ENCODE peak calls at places on chromosome 18, in five cellular contexts. O, A, C, G and D are unnamed samples.

GRCh38 chr18:8006979-8007378 is 439.9 kb downstream of the PTPRM start:
- DNase-seq in O (no peak), A (no peak), C (no peak), G (no peak), D (no peak)

GRCh38 chr18:2009957-2010697 is 561.2 kb downstream of the METTL4 start:
- DNase-seq in O (no peak), A (no peak), C (no peak), G (no peak), D (no peak)

GRCh38 chr18:78900938-78901909 is 78.4 kb upstream of the SALL3 start:
- DNase-seq in O (no peak), A (no peak), C (no peak), G (no peak), D (no peak)

GRCh38 chr18:79542876-79543750 is 136.5 kb upstream of the CTDP1 start:
- DNase-seq in O (no peak), A (no peak), C (no peak), G (peak; percentile 70), D (no peak)

GRCh38 chr18:45801396-45802004 is 24.0 kb upstream of the SIGLEC15 start:
- DNase-seq in O (no peak), A (no peak), C (no peak), G (no peak), D (no peak)

GRCh38 chr18:79609841-79610281 is 69.7 kb upstream of the CTDP1 start:
- DNase-seq in O (no peak), A (no peak), C (no peak), G (peak; percentile 24), D (no peak)

GRCh38 chr18:70663141-70663540 is 374.3 kb downstream of the SOCS6 start:
- DNase-seq in O (no peak), A (no peak), C (no peak), G (no peak), D (no peak)

GRCh38 chr18:37846996-37847395 is 281.4 kb upstream of the CELF4 start:
- DNase-seq in O (no peak), A (no peak), C (no peak), G (no peak), D (no peak)

GRCh38 chr18:58942486-58942885 is 77.8 kb downstream of the ZNF532 start:
- DNase-seq in O (peak; percentile 29), A (peak; percentile 45), C (no peak), G (no peak), D (no peak)

GRCh38 chr18:45670281-45670962 is 53.6 kb upstream of the SLC14A1 start:
- DNase-seq in O (peak; percentile 84), A (peak; percentile 88), C (peak; percentile 53), G (no peak), D (peak; percentile 17)

DNA sequence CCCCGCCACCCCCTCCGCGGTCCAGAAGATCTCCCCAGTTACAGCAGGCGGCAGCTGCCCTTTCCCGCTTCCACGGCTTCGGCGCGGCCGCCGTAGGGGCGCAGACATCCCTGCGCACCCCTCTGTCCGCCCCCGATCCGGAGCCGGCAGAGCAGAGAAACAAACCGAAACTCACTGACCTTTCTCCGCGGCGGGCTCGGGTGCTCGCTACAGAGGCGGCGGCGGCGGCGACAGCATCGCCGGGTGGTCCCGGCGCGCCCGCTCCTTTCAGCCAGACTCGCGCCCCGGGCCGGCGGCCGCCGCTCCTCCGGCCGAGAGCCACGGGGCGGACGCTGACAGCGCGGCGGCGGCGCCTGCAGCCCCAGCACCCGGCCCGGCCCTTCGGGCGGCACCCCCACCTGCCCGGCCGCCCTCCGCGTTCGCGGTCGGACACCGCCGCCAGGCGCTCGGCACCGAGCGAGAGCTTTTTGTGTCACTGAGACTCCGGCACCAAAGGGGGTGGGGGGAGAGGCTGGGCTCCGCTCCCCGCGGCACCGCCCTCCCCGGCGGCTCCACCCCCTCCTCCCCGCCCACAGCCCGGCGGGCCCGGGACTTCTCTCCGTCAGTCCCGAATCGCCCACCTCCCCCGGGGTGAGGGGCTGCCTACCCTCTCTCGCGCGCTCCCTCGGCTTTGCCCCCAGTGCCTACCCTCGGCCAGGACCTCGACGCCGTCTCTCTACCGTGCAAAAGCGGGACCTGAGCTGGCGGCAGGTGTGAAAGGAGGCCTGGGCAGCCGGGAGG is 1.4 kb upstream of the RNF152 start:
- DNase-seq in O (no peak), A (peak; percentile 62), C (peak; percentile 79), G (peak; percentile 87), D (peak; percentile 87)
- H3K27ac ChIP-seq in O (peak overlapping the region; percentile 59), A (peak overlapping the region; percentile 60), C (peak overlapping the region; percentile 92), G (peak overlapping the region; percentile 84), D (peak overlapping the region; percentile 89)

DNA sequence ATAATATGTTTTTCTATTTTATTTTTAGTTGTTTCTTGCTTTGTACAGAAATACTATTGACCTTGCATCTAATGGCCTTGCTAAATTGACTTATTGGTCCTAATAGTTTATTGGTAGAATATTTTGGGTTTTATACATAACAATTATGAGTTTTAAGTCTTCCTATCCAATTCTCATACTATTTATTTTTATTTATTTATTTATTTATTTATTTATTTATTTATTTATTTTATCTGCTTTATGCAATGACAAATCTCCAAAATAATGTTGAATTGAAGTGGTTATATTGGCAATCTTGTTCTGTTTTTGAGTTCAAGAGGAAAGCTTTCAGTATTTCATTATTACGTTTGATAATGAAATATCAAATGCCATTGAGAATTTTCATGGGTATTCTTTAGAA is 488.3 kb downstream of the CDH2 start:
- DNase-seq in O (no peak), A (no peak), C (no peak), G (no peak), D (no peak)
- H3K4me1 ChIP-seq in O (no peaks in the 10 kb centered on the region), A (no peaks in the 10 kb centered on the region), C (no peaks in the 10 kb centered on the region), G (no peaks in the 10 kb centered on the region), D (no peaks in the 10 kb centered on the region)

GRCh38 chr18:14945984-14946383 is 198.0 kb downstream of the ANKRD30B start:
- DNase-seq in O (no peak), A (no peak), C (no peak), G (no peak), D (no peak)
- H3K9me3 ChIP-seq in O (peaks cover 4% of the 10 kb centered on the region), A (no peaks in the 10 kb centered on the region), C (no peaks in the 10 kb centered on the region), G (no peaks in the 10 kb centered on the region), D (no peaks in the 10 kb centered on the region)

DNA sequence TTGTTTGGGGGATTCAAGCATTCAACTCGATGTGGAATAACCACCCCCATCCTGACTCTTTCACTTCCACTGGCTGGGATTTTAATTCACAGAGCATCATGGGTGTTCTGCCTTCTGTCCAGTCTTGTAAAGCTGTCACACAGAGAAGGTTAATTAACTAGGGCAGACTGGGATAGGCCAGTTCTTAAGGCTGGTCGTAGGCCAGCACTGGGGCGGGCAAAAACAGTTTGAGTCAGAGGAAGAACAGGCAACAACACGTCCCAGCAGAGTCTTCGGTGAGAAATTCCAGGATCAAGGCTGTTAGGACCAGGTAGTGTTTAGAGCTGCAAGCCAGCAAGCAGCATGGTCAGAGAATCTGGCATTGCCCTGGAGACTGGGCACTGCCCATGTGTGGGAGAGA is 4.0 kb upstream of the RNF152 start:
- DNase-seq in O (peak; percentile 65), A (peak; percentile 78), C (peak; percentile 32), G (peak; percentile 60), D (peak; percentile 35)
- H3K27ac ChIP-seq in O (no peak overlapping the region), A (no peak overlapping the region), C (peak overlapping the region; percentile 29), G (peak overlapping the region; percentile 52), D (no peak overlapping the region)

GRCh38 chr18:35619468-35619867 is 37.9 kb downstream of the GALNT1 start:
- DNase-seq in O (peak; percentile 29), A (peak; percentile 45), C (no peak), G (peak; percentile 27), D (no peak)
- H3K4me1 ChIP-seq in O (peaks cover 30% of the 10 kb centered on the region), A (no peaks in the 10 kb centered on the region), C (peaks cover 44% of the 10 kb centered on the region), G (peaks cover 38% of the 10 kb centered on the region), D (peaks cover 48% of the 10 kb centered on the region)

DNA sequence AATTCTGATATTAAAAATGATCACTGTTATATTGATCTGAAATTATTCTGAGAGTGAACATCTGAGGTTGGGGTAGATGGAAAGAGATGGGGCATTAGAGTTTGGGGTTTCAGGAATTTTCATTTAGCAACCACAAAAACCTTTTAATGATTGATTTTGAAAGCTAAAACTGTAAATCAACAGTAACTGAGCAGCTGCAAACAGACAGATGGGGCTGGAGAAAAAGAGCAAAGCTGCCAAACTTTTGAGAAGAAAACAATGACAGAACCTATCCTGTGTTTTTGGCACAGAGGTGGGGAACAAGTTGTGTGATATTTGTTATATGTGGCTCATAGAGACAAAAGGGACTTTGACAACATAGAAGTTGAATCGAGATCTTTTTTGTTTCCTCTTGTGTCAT is 415.7 kb upstream of the DSEL start:
- DNase-seq in O (no peak), A (peak; percentile 7), C (no peak), G (no peak), D (no peak)
- H3K9me3 ChIP-seq in O (no peaks in the 10 kb centered on the region), A (no peaks in the 10 kb centered on the region), C (no peaks in the 10 kb centered on the region), G (no peaks in the 10 kb centered on the region), D (no peaks in the 10 kb centered on the region)

DNA sequence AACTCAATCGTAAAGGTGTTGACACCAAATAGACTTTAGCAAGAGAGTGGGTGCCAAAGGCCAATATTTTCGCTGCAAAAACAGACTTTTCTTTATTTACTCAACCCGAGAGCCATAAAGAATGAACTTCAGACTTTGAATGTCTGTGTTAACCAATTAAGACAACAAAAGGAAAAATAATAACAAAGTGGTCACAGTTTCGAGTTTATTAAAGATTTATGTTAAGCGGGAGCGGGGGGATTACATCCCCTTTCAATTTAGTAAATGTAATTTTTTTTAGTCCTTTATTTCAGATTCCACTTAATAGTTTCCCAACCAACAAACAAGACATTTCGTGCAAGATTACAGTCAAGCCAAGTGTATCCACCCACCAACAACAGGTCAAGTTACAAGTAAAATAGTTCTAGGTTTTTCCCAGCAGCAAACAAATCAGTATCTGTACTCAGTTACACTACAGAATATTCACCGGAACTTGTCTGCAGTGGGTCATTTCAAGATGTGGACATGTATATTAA is 9.0 kb downstream of the CDH2 start:
- DNase-seq in O (no peak), A (peak; percentile 45), C (no peak), G (no peak), D (no peak)
- H3K27ac ChIP-seq in O (no peak overlapping the region), A (no peak overlapping the region), C (no peak overlapping the region), G (no peak overlapping the region), D (no peak overlapping the region)

DNA sequence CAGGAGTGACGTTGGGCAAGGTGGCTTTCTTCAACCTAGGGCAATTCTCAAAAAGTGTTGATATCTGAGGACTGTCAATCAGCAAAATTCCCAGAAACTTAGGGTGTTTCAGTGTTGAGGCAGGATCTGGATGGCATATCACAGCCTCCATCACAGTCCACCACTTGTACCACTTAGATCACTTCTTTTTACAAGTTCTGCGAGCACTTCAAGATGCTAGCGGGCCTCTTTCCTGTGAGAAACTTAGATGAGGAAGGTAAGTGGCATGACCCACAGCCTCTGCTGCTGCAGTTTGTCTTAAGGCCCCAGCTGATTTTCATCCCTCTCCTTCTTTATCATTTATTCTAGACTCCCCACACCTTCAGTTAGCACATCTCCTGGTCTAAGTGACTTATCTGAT is 295.4 kb upstream of the ZNF521 start:
- DNase-seq in O (no peak), A (no peak), C (no peak), G (no peak), D (no peak)
- H3K4me1 ChIP-seq in O (peaks cover 41% of the 10 kb centered on the region), A (peaks cover 22% of the 10 kb centered on the region), C (no peaks in the 10 kb centered on the region), G (no peaks in the 10 kb centered on the region), D (no peaks in the 10 kb centered on the region)

GRCh38 chr18:76791642-76792041 is 30.7 kb upstream of the ZNF236 start:
- DNase-seq in O (no peak), A (no peak), C (no peak), G (no peak), D (no peak)
- H3K9me3 ChIP-seq in O (no peaks in the 10 kb centered on the region), A (no peaks in the 10 kb centered on the region), C (peaks cover 11% of the 10 kb centered on the region), G (no peaks in the 10 kb centered on the region), D (no peaks in the 10 kb centered on the region)